ENCODE peak calls at places on chromosomes 4 and X, in four cellular contexts. One of them, this sample, is unnamed.

GRCh38 chrX:110414679-110415439 is 56.2 kb downstream of the RTL9 start:
- ATAC-seq in left lung: no peak
- ATAC-seq in stimulated activated naive CD8-positive, alpha-beta T cell treated with anti-CD3 and anti-CD28 coated beads, Interleukin-15, amount 100 ng/mL, for 72 hours: no peak
- ATAC-seq in gastroesophageal sphincter: no peak
- ATAC-seq in this sample: no peak

GRCh38 chrX:1909419-1910206 is 294.8 kb downstream of the ASMT start:
- ATAC-seq in left lung: no peak
- ATAC-seq in gastroesophageal sphincter: no peak
- ATAC-seq in stimulated activated naive CD8-positive, alpha-beta T cell treated with anti-CD3 and anti-CD28 coated beads, Interleukin-15, amount 100 ng/mL, for 72 hours: no peak
- ATAC-seq in this sample: peak

GRCh38 chr4:11416071-11416766 is 12.5 kb downstream of the HS3ST1 start:
- ATAC-seq in gastroesophageal sphincter: no peak
- ATAC-seq in stimulated activated naive CD8-positive, alpha-beta T cell treated with anti-CD3 and anti-CD28 coated beads, Interleukin-15, amount 100 ng/mL, for 72 hours: no peak
- ATAC-seq in left lung: no peak
- ATAC-seq in this sample: no peak

GRCh38 chr4:156475322-156475721 is 496.3 kb downstream of the PDGFC start:
- ATAC-seq in stimulated activated naive CD8-positive, alpha-beta T cell treated with anti-CD3 and anti-CD28 coated beads, Interleukin-15, amount 100 ng/mL, for 72 hours: no peak
- ATAC-seq in gastroesophageal sphincter: no peak
- ATAC-seq in left lung: peak
- ATAC-seq in this sample: peak

GRCh38 chrX:47206316-47206715 is 12.2 kb upstream of the CDK16 start:
- ATAC-seq in left lung: no peak
- ATAC-seq in gastroesophageal sphincter: no peak
- ATAC-seq in stimulated activated naive CD8-positive, alpha-beta T cell treated with anti-CD3 and anti-CD28 coated beads, Interleukin-15, amount 100 ng/mL, for 72 hours: no peak
- ATAC-seq in this sample: peak

GRCh38 chr4:15755321-15755750 is 22.8 kb upstream of the CD38 start:
- ATAC-seq in stimulated activated naive CD8-positive, alpha-beta T cell treated with anti-CD3 and anti-CD28 coated beads, Interleukin-15, amount 100 ng/mL, for 72 hours: peak
- ATAC-seq in left lung: no peak
- ATAC-seq in gastroesophageal sphincter: no peak
- ATAC-seq in this sample: no peak

GRCh38 chr4:8267077-8267476 is 2.5 kb upstream of the HTRA3 start:
- ATAC-seq in stimulated activated naive CD8-positive, alpha-beta T cell treated with anti-CD3 and anti-CD28 coated beads, Interleukin-15, amount 100 ng/mL, for 72 hours: peak
- ATAC-seq in gastroesophageal sphincter: peak
- ATAC-seq in left lung: peak
- ATAC-seq in this sample: peak

GRCh38 chr4:183503497-183504063 is 1.3 kb upstream of the ING2 start:
- ATAC-seq in stimulated activated naive CD8-positive, alpha-beta T cell treated with anti-CD3 and anti-CD28 coated beads, Interleukin-15, amount 100 ng/mL, for 72 hours: peak
- ATAC-seq in left lung: no peak
- ATAC-seq in gastroesophageal sphincter: no peak
- ATAC-seq in this sample: no peak

GRCh38 chr4:106035204-106035603 is 139.9 kb downstream of the NPNT start:
- ATAC-seq in gastroesophageal sphincter: no peak
- ATAC-seq in stimulated activated naive CD8-positive, alpha-beta T cell treated with anti-CD3 and anti-CD28 coated beads, Interleukin-15, amount 100 ng/mL, for 72 hours: no peak
- ATAC-seq in left lung: no peak
- ATAC-seq in this sample: no peak